ENCODE peak calls at places on chromosome 5, in five cellular contexts. R is A549, Z is K562, J is SK-N-SH, L is HepG2. B is an unnamed sample.

GRCh38 chr5:148687427-148687826 is 33.1 kb upstream of the HTR4 start:
- DNase-seq in Z (peak; percentile 85), L (peak; percentile 57), J (no peak), R (no peak), B (peak; percentile 53)

GRCh38 chr5:171692106-171692505 is 93.5 kb upstream of the SMIM23 start:
- DNase-seq in L (no peak), J (no peak), Z (no peak), R (no peak), B (no peak)

GRCh38 chr5:10315824-10316509 is 8.3 kb upstream of the CMBL start:
- DNase-seq in Z (no peak), R (no peak), L (no peak), J (no peak), B (no peak)

GRCh38 chr5:148186248-148187003 is 16.4 kb upstream of the SPINK6 start:
- DNase-seq in Z (no peak), R (no peak), J (no peak), L (no peak), B (no peak)

GRCh38 chr5:143742951-143743350 is 69.0 kb upstream of the HMHB1 start:
- DNase-seq in Z (no peak), J (no peak), R (no peak), L (no peak), B (no peak)

GRCh38 chr5:181234455-181235306 is 9.0 kb downstream of the RACK1 start:
- DNase-seq in J (peak; percentile 48), R (no peak), Z (peak; percentile 38), L (no peak), B (no peak)

GRCh38 chr5:91841423-91841822 is 458.3 kb upstream of the ARRDC3 start:
- DNase-seq in R (no peak), J (no peak), L (no peak), Z (no peak), B (no peak)

GRCh38 chr5:142645456-142645855 is 40.4 kb downstream of the FGF1 start:
- DNase-seq in Z (no peak), R (no peak), J (no peak), L (no peak), B (no peak)

GRCh38 chr5:72107874-72108199 is 562 bp downstream of the MAP1B start:
- DNase-seq in J (no peak), Z (peak; percentile 78), L (no peak), R (peak; percentile 35), B (no peak)

GRCh38 chr5:179393078-179393477 is 47.8 kb upstream of the ADAMTS2 start:
- DNase-seq in L (no peak), J (no peak), R (no peak), Z (no peak), B (no peak)

GRCh38 chr5:31731016-31731415 is 92.1 kb downstream of the PDZD2 start:
- DNase-seq in Z (no peak), L (no peak), R (no peak), J (no peak), B (no peak)

GRCh38 chr5:64766934-64767333 is 1.6 kb downstream of the SREK1IP1 start:
- DNase-seq in Z (no peak), L (no peak), J (no peak), R (no peak), B (no peak)

GRCh38 chr5:117973785-117974184 is 1014.6 kb downstream of the DTWD2 start:
- DNase-seq in L (no peak), R (no peak), J (no peak), Z (no peak), B (no peak)

GRCh38 chr5:175873090-175873454 is 1.7 kb downstream of the CPLX2 start:
- DNase-seq in J (peak; percentile 89), R (peak; percentile 73), Z (peak; percentile 33), L (peak; percentile 37), B (peak; percentile 92)

GRCh38 chr5:13878357-13878756 is 66.1 kb downstream of the DNAH5 start:
- DNase-seq in J (no peak), Z (no peak), R (no peak), L (no peak), B (no peak)

GRCh38 chr5:111198281-111198948 is 25.8 kb upstream of the CAMK4 start:
- DNase-seq in J (no peak), Z (no peak), L (no peak), R (no peak), B (no peak)

GRCh38 chr5:132505641-132506040 is 15.1 kb upstream of the IRF1 start:
- DNase-seq in L (no peak), J (no peak), Z (no peak), R (no peak), B (no peak)

GRCh38 chr5:169695025-169695625 is 58.0 kb downstream of the DOCK2 start:
- DNase-seq in L (no peak), J (no peak), R (no peak), Z (no peak), B (no peak)

GRCh38 chr5:133599600-133599999 is 12.7 kb downstream of the FSTL4 start:
- DNase-seq in J (no peak), L (no peak), R (no peak), Z (no peak), B (no peak)

GRCh38 chr5:133603711-133604110 is 8.6 kb downstream of the FSTL4 start:
- DNase-seq in R (no peak), L (no peak), Z (no peak), J (no peak), B (peak; percentile 40)

GRCh38 chr5:133605323-133605722 is 7.0 kb downstream of the FSTL4 start:
- DNase-seq in Z (no peak), L (no peak), R (no peak), J (peak; percentile 80), B (no peak)

GRCh38 chr5:133599044-133599443 is 13.3 kb downstream of the FSTL4 start:
- DNase-seq in J (no peak), L (no peak), R (no peak), Z (no peak), B (no peak)

DNA sequence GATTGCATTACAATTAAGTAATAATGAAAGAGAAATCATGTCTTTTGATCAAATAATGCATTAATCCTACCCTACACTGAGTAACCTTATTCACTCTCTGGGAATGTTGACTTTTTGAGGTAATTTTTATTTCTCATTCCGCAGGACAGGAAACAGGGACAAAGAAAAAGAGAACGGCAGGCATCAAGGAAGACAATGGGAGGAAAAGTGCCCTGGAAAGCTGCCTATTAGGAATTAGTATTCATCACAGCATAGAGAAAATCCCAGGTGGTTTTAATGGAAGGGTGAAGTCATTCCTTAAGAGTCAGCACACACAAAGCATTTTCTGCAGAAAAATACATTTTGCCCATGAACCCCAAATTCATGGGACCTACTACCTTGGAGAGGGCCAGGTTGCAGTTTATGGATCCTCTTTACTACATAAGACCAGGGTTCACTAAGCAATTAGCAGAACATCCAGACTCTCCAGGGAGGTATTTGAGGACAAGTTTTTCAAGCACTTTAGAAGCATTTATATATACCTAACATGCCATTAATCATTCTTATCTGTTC is 9.4 kb downstream of the FSTL4 start:
- DNase-seq in Z (no peak), J (no peak), R (no peak), L (no peak), B (no peak)
- TF ChIP-seq CHD2 in Z (no peak), J (no peak), R (no peak), L (no peak), B (no peak)

DNA sequence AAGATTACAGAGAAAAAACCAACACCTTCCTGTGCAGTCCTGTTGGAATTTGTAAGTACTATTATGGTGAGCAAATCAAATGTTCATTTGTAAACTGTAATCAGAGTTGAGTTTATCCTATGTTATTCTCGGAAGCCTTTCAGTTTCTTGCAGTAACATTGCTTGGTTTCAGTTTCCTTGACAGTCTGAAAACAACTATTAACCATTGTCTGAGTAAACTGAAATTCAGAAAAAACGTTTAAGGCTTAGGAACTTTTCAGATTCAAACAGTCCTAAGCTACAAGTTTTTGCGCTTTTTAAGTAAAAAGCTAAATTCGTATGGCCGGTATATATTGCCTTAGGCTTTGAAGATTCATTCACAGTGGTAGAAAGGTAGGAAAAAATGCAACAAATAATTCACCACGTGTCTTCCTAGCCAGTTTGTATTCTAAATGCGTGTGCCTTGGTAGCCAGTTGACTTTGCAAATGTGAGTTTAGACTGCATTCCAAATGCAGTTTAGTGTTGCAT is 2.5 kb downstream of the GPBP1 start:
- DNase-seq in Z (no peak), J (no peak), R (no peak), L (no peak), B (no peak)
- TF ChIP-seq CTCF in Z (no peak), J (no peak), R (no peak), L (no peak), B (no peak)

GRCh38 chr5:60672693-60673264 is 27.2 kb downstream of the DEPDC1B start:
- DNase-seq in J (no peak), Z (no peak), R (no peak), L (peak; percentile 98), B (no peak)
- TF ChIP-seq USF2 in J (no peak), Z (no peak), R (no peak), L (no peak), B (no peak)

GRCh38 chr5:109689740-109690455 is at the start of gene MAN2A1:
- DNase-seq in R (peak; percentile 51), J (peak; percentile 81), L (peak; percentile 44), Z (peak; percentile 82), B (peak; percentile 78)
- TF ChIP-seq CHD2 in R (no peak), J (no peak), L (no peak), Z (no peak), B (no peak)

GRCh38 chr5:4561403-4561802 is 578.7 kb upstream of the ADAMTS16 start:
- DNase-seq in Z (no peak), L (no peak), R (no peak), J (no peak), B (no peak)

DNA sequence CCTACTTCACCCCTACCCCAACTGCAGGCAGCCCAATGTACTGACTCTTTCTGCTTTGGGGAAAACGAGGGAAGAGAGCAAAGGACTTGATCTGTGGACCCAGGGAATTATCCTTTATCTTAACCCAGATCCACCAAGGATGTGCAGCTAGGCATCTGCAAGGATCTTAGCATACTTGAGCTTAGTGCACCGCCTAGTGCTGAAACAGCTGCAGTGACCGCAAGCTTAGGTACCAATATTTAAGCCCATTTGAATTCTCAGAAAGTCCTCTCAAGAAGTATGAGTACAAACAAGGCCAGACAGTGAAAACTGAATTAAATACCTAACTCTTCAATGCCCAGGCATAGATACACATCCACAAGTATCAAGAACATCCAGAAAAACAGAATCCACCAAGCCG is 576.7 kb upstream of the ADAMTS16 start:
- DNase-seq in Z (peak; percentile 7), L (no peak), J (no peak), R (no peak), B (peak; percentile 49)
- TF ChIP-seq CTCF in Z (no peak), L (no peak), J (peak; percentile 45), R (no peak), B (peak; percentile 41)

DNA sequence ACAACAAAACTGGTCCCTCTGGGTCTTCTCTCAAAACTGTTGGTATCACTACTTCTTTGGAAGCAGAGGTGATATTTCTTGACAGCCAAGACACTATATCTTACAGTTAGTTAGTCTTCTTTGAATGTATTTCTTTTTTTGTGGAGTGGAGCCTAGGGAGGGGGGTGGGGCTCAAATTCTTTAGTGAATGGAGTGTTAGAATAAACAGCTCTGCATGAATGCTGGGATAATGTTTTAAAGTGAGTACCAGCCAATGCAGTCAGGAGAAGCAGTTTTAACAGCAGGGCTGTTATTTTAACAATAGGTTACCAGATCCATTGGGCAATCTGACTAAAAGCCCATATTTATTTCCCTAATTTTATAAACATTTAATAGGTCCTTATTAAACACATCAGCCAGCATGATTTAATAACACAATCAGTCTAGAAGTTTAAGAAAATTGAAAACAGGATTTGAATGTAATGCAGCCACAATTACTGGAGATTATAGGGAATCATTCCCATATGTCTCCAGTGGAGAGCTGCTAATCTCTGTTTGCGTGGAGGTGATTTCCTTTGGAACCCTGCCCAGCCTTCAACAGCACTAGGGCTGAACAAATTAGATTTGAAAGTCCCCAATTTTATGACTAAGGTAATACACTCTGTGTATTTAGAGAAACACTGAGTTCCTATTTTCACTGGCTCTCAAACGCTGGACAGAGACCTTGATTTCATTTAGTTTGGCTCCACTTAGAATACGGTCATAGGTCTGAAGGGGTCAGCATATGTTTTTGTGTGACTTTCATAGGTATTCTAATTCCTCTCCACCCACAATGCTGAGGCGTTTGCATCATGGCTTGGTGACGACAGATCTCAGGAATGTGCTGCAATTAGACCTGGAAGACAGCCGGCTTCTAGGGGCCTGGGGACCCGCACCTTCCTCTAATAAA is 508.5 kb downstream of the EBF1 start:
- DNase-seq in R (no peak), L (no peak), Z (no peak), J (peak; percentile 64), B (no peak)
- TF ChIP-seq USF2 in R (no peak), L (no peak), Z (no peak), J (no peak), B (no peak)

B was measured in H1.